ENCODE peak calls at places on chromosomes 3 and 15, in nine cellular contexts. One of them, this sample, is unnamed.

GRCh38 chr3:195458188-195458800 is 15.5 kb upstream of the ACAP2 start:
- DNase-seq in bronchial epithelial cell: no peak
- DNase-seq in ovary: no peak
- DNase-seq in fibroblast of lung: peak
- DNase-seq in endodermal cell: no peak
- DNase-seq in breast epithelium: no peak
- DNase-seq in heart right ventricle: no peak
- DNase-seq in right lobe of liver: no peak
- DNase-seq in AG10803: no peak
- DNase-seq in this sample: no peak

GRCh38 chr3:189902230-189903186 is 218.2 kb downstream of the P3H2 start:
- DNase-seq in heart right ventricle: no peak
- DNase-seq in bronchial epithelial cell: peak
- DNase-seq in breast epithelium: no peak
- DNase-seq in AG10803: peak
- DNase-seq in right lobe of liver: no peak
- DNase-seq in ovary: no peak
- DNase-seq in fibroblast of lung: no peak
- DNase-seq in endodermal cell: no peak
- DNase-seq in this sample: no peak

GRCh38 chr3:11770105-11770476 is 76.6 kb downstream of the TAMM41 start:
- DNase-seq in heart right ventricle: no peak
- DNase-seq in ovary: no peak
- DNase-seq in AG10803: no peak
- DNase-seq in right lobe of liver: no peak
- DNase-seq in breast epithelium: no peak
- DNase-seq in fibroblast of lung: no peak
- DNase-seq in endodermal cell: no peak
- DNase-seq in bronchial epithelial cell: no peak
- DNase-seq in this sample: no peak

GRCh38 chr3:191148131-191148530 is 50.9 kb upstream of the OSTN start:
- DNase-seq in right lobe of liver: no peak
- DNase-seq in heart right ventricle: no peak
- DNase-seq in endodermal cell: no peak
- DNase-seq in bronchial epithelial cell: no peak
- DNase-seq in fibroblast of lung: no peak
- DNase-seq in breast epithelium: no peak
- DNase-seq in ovary: no peak
- DNase-seq in AG10803: no peak
- DNase-seq in this sample: no peak

GRCh38 chr3:106381265-106381942 is 512.6 kb upstream of the CBLB start:
- DNase-seq in ovary: no peak
- DNase-seq in bronchial epithelial cell: no peak
- DNase-seq in heart right ventricle: no peak
- DNase-seq in fibroblast of lung: no peak
- DNase-seq in endodermal cell: no peak
- DNase-seq in AG10803: no peak
- DNase-seq in breast epithelium: no peak
- DNase-seq in right lobe of liver: no peak
- DNase-seq in this sample: no peak

GRCh38 chr15:40337597-40337996 is 3.1 kb downstream of the CCDC9B start:
- DNase-seq in breast epithelium: no peak
- DNase-seq in AG10803: no peak
- DNase-seq in endodermal cell: no peak
- DNase-seq in fibroblast of lung: no peak
- DNase-seq in right lobe of liver: no peak
- DNase-seq in heart right ventricle: no peak
- DNase-seq in ovary: peak
- DNase-seq in bronchial epithelial cell: no peak
- DNase-seq in this sample: no peak

GRCh38 chr15:49380912-49381311 is 42.1 kb upstream of the FGF7 start:
- DNase-seq in endodermal cell: peak
- DNase-seq in breast epithelium: no peak
- DNase-seq in ovary: no peak
- DNase-seq in AG10803: no peak
- DNase-seq in heart right ventricle: no peak
- DNase-seq in right lobe of liver: no peak
- DNase-seq in bronchial epithelial cell: no peak
- DNase-seq in fibroblast of lung: no peak
- DNase-seq in this sample: no peak

GRCh38 chr15:40828447-40829036 is at the start of gene PPP1R14D:
- DNase-seq in heart right ventricle: no peak
- DNase-seq in ovary: no peak
- DNase-seq in right lobe of liver: no peak
- DNase-seq in AG10803: no peak
- DNase-seq in fibroblast of lung: no peak
- DNase-seq in endodermal cell: no peak
- DNase-seq in breast epithelium: no peak
- DNase-seq in bronchial epithelial cell: no peak
- DNase-seq in this sample: no peak

GRCh38 chr3:79268422-79268821 is 499.4 kb downstream of the ROBO1 start:
- DNase-seq in breast epithelium: no peak
- DNase-seq in bronchial epithelial cell: no peak
- DNase-seq in heart right ventricle: no peak
- DNase-seq in fibroblast of lung: no peak
- DNase-seq in right lobe of liver: no peak
- DNase-seq in ovary: no peak
- DNase-seq in endodermal cell: no peak
- DNase-seq in AG10803: no peak
- DNase-seq in this sample: no peak

GRCh38 chr3:122660575-122660974 is 20.1 kb upstream of the PARP14 start:
- DNase-seq in AG10803: no peak
- DNase-seq in right lobe of liver: no peak
- DNase-seq in fibroblast of lung: no peak
- DNase-seq in heart right ventricle: no peak
- DNase-seq in breast epithelium: no peak
- DNase-seq in endodermal cell: peak
- DNase-seq in ovary: no peak
- DNase-seq in bronchial epithelial cell: no peak
- DNase-seq in this sample: no peak

GRCh38 chr3:63774776-63775175 is 44.3 kb upstream of the C3orf49 start:
- DNase-seq in heart right ventricle: no peak
- DNase-seq in AG10803: peak
- DNase-seq in bronchial epithelial cell: no peak
- DNase-seq in endodermal cell: no peak
- DNase-seq in breast epithelium: no peak
- DNase-seq in fibroblast of lung: no peak
- DNase-seq in right lobe of liver: no peak
- DNase-seq in ovary: no peak
- DNase-seq in this sample: no peak

GRCh38 chr3:9439331-9439730 is 41.9 kb downstream of the SETD5 start:
- DNase-seq in ovary: no peak
- DNase-seq in endodermal cell: no peak
- DNase-seq in fibroblast of lung: no peak
- DNase-seq in heart right ventricle: no peak
- DNase-seq in AG10803: no peak
- DNase-seq in breast epithelium: no peak
- DNase-seq in right lobe of liver: no peak
- DNase-seq in bronchial epithelial cell: no peak
- DNase-seq in this sample: no peak

GRCh38 chr3:47086071-47086470 is 77.8 kb downstream of the SETD2 start:
- DNase-seq in right lobe of liver: no peak
- DNase-seq in fibroblast of lung: no peak
- DNase-seq in bronchial epithelial cell: no peak
- DNase-seq in ovary: no peak
- DNase-seq in breast epithelium: no peak
- DNase-seq in AG10803: no peak
- DNase-seq in heart right ventricle: no peak
- DNase-seq in endodermal cell: no peak
- DNase-seq in this sample: no peak

GRCh38 chr15:60299452-60300047 is 98.2 kb downstream of the ANXA2 start:
- DNase-seq in right lobe of liver: no peak
- DNase-seq in bronchial epithelial cell: peak
- DNase-seq in fibroblast of lung: peak
- DNase-seq in ovary: peak
- DNase-seq in heart right ventricle: peak
- DNase-seq in breast epithelium: no peak
- DNase-seq in AG10803: peak
- DNase-seq in endodermal cell: peak
- DNase-seq in this sample: peak

GRCh38 chr15:60301024-60301423 is 96.8 kb downstream of the ANXA2 start:
- DNase-seq in heart right ventricle: no peak
- DNase-seq in right lobe of liver: no peak
- DNase-seq in bronchial epithelial cell: no peak
- DNase-seq in AG10803: no peak
- DNase-seq in breast epithelium: no peak
- DNase-seq in endodermal cell: no peak
- DNase-seq in ovary: no peak
- DNase-seq in fibroblast of lung: no peak
- DNase-seq in this sample: no peak

DNA sequence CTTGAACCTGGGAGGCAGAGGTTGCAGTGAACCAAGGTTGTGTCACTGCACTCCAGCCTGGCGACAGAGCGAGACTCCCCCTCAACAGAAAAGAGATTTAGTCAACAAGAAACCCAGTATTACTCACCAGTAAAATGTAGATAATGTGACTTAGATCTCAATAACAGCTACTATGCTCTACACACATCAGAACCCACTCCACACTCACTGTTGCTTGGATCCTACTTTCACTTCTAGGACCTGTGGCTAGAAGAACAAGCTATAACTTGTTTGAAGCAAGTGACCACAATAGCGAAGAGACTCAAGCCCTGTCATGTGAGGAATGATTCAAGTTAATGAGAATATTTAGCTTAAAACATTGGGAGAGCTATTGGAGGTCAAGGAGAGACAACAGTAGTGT is 100.7 kb downstream of the ANXA2 start:
- DNase-seq in fibroblast of lung: no peak
- DNase-seq in bronchial epithelial cell: peak
- DNase-seq in breast epithelium: no peak
- DNase-seq in AG10803: no peak
- DNase-seq in endodermal cell: no peak
- DNase-seq in heart right ventricle: no peak
- DNase-seq in right lobe of liver: no peak
- DNase-seq in ovary: no peak
- DNase-seq in this sample: no peak
- TF ChIP-seq CTCF in fibroblast of lung: no peak
- TF ChIP-seq CTCF in bronchial epithelial cell: no peak
- TF ChIP-seq CTCF in breast epithelium: no peak
- TF ChIP-seq CTCF in AG10803: no peak
- TF ChIP-seq CTCF in endodermal cell: no peak
- TF ChIP-seq CTCF in heart right ventricle: no peak
- TF ChIP-seq CTCF in right lobe of liver: no peak
- TF ChIP-seq CTCF in ovary: no peak
- TF ChIP-seq CTCF in this sample: no peak

GRCh38 chr3:136612512-136612911 is 139.7 kb downstream of the STAG1 start:
- DNase-seq in endodermal cell: no peak
- DNase-seq in bronchial epithelial cell: no peak
- DNase-seq in breast epithelium: no peak
- DNase-seq in right lobe of liver: no peak
- DNase-seq in ovary: no peak
- DNase-seq in AG10803: peak
- DNase-seq in heart right ventricle: no peak
- DNase-seq in fibroblast of lung: no peak
- DNase-seq in this sample: no peak
- H3K4me3 ChIP-seq in endodermal cell: no peak
- H3K4me3 ChIP-seq in bronchial epithelial cell: no peak
- H3K4me3 ChIP-seq in breast epithelium: no peak
- H3K4me3 ChIP-seq in right lobe of liver: no peak
- H3K4me3 ChIP-seq in ovary: no peak
- H3K4me3 ChIP-seq in AG10803: no peak
- H3K4me3 ChIP-seq in heart right ventricle: no peak
- H3K4me3 ChIP-seq in fibroblast of lung: no peak
- H3K4me3 ChIP-seq in this sample: no peak

GRCh38 chr15:58165661-58166060 is 27.5 kb downstream of the AQP9 start:
- DNase-seq in breast epithelium: no peak
- DNase-seq in endodermal cell: no peak
- DNase-seq in ovary: peak
- DNase-seq in bronchial epithelial cell: peak
- DNase-seq in heart right ventricle: peak
- DNase-seq in right lobe of liver: peak
- DNase-seq in fibroblast of lung: peak
- DNase-seq in AG10803: no peak
- DNase-seq in this sample: peak

GRCh38 chr15:58171476-58172061 is 33.4 kb downstream of the AQP9 start:
- DNase-seq in ovary: no peak
- DNase-seq in fibroblast of lung: no peak
- DNase-seq in AG10803: no peak
- DNase-seq in heart right ventricle: no peak
- DNase-seq in endodermal cell: no peak
- DNase-seq in breast epithelium: no peak
- DNase-seq in right lobe of liver: no peak
- DNase-seq in bronchial epithelial cell: no peak
- DNase-seq in this sample: no peak

GRCh38 chr15:58167095-58167591 is 29.0 kb downstream of the AQP9 start:
- DNase-seq in fibroblast of lung: no peak
- DNase-seq in bronchial epithelial cell: no peak
- DNase-seq in breast epithelium: no peak
- DNase-seq in heart right ventricle: no peak
- DNase-seq in endodermal cell: no peak
- DNase-seq in AG10803: no peak
- DNase-seq in ovary: no peak
- DNase-seq in right lobe of liver: no peak
- DNase-seq in this sample: no peak

GRCh38 chr15:58174709-58175108 is 36.5 kb downstream of the AQP9 start:
- DNase-seq in right lobe of liver: peak
- DNase-seq in heart right ventricle: no peak
- DNase-seq in fibroblast of lung: no peak
- DNase-seq in breast epithelium: no peak
- DNase-seq in endodermal cell: no peak
- DNase-seq in AG10803: no peak
- DNase-seq in ovary: no peak
- DNase-seq in bronchial epithelial cell: no peak
- DNase-seq in this sample: no peak

GRCh38 chr15:58169934-58170333 is 31.8 kb downstream of the AQP9 start:
- DNase-seq in ovary: no peak
- DNase-seq in AG10803: no peak
- DNase-seq in bronchial epithelial cell: no peak
- DNase-seq in breast epithelium: no peak
- DNase-seq in right lobe of liver: no peak
- DNase-seq in fibroblast of lung: no peak
- DNase-seq in endodermal cell: no peak
- DNase-seq in heart right ventricle: no peak
- DNase-seq in this sample: no peak
- TF ChIP-seq CTCF in ovary: no peak
- TF ChIP-seq CTCF in AG10803: no peak
- TF ChIP-seq CTCF in bronchial epithelial cell: no peak
- TF ChIP-seq CTCF in breast epithelium: no peak
- TF ChIP-seq CTCF in right lobe of liver: no peak
- TF ChIP-seq CTCF in fibroblast of lung: no peak
- TF ChIP-seq CTCF in endodermal cell: no peak
- TF ChIP-seq CTCF in heart right ventricle: no peak
- TF ChIP-seq CTCF in this sample: no peak

DNA sequence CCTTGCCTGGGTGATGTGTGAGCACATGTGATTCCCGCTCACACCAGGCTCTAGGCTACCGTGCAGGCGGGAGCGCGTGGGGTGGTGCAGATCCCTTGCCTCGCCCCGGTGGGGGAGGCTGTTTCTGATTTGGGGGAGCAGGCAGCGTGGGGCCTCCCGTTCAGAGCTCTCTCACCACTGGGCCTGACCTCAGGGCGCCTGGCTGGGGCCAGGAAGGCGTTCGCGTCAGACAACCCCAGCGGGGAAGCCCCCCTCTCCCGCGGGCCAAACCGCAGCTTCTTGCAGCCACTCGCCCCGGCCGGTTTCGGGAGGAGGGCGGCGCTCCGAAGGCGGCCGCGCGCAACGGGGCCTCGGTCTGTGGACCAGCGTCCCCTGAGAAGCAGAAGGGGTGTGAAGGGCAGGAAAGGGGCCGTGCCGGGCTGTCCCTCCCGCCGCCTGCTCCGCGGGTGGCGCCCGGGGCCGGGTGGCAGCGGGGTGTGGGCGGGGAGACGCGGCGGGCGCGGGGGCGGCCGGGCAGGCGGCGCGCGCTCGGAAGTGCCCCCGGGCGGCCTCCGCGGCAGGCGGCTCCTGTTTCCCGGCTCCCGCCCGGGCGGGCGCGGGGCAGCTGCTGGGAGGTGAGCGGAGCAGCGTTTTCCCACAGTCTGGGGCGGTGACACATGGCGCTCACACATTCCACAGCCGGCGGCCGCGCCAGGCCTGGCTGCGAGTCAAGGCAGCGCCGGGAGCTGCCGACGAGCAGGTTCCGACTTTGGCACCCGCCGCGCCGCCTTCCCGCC is 65.1 kb upstream of the HES1 start:
- DNase-seq in endodermal cell: peak
- DNase-seq in bronchial epithelial cell: peak
- DNase-seq in ovary: peak
- DNase-seq in heart right ventricle: peak
- DNase-seq in fibroblast of lung: peak
- DNase-seq in right lobe of liver: peak
- DNase-seq in breast epithelium: peak
- DNase-seq in AG10803: peak
- DNase-seq in this sample: peak
- H3K4me3 ChIP-seq in endodermal cell: peak
- H3K4me3 ChIP-seq in bronchial epithelial cell: peak
- H3K4me3 ChIP-seq in ovary: peak
- H3K4me3 ChIP-seq in heart right ventricle: peak
- H3K4me3 ChIP-seq in fibroblast of lung: no peak
- H3K4me3 ChIP-seq in right lobe of liver: peak
- H3K4me3 ChIP-seq in breast epithelium: peak
- H3K4me3 ChIP-seq in AG10803: peak
- H3K4me3 ChIP-seq in this sample: peak

This sample was measured in pancreas.